ENCODE peak calls at places on chromosome 11, in five cellular contexts. N is H1, H is GM12878, W is HepG2, S is A549. T is an unnamed sample.
A peak's percentile ranks its signal among the peaks of the same experiment; 100 is the strongest.

GRCh38 chr11:69215216-69215615 is 59.5 kb downstream of the SMIM38 start:
- DNase-seq in N (no peak), H (no peak), W (no peak), S (no peak), T (no peak)

GRCh38 chr11:10868375-10868774 is 10.5 kb upstream of the ZBED5 start:
- DNase-seq in N (no peak), H (no peak), W (no peak), S (no peak), T (no peak)

GRCh38 chr11:96014234-96014633 is 90.3 kb upstream of the MTMR2 start:
- DNase-seq in N (no peak), H (peak; percentile 36), W (peak; percentile 97), S (peak; percentile 14), T (no peak)

GRCh38 chr11:78564037-78564888 is 10.4 kb downstream of the NARS2 start:
- DNase-seq in N (no peak), H (peak; percentile 40), W (peak; percentile 60), S (peak; percentile 67), T (peak; percentile 33)

GRCh38 chr11:83540112-83540675 is 254.0 kb upstream of the CCDC90B start:
- DNase-seq in N (no peak), H (no peak), W (no peak), S (no peak), T (no peak)

GRCh38 chr11:120332822-120333716 is 3.1 kb upstream of the ARHGEF12 start:
- DNase-seq in N (no peak), H (no peak), W (no peak), S (no peak), T (no peak)

GRCh38 chr11:119062779-119063178 is 4.8 kb upstream of the VPS11 start:
- DNase-seq in N (no peak), H (no peak), W (no peak), S (peak; percentile 22), T (no peak)

GRCh38 chr11:117900144-117900651 is 23.7 kb upstream of the FXYD6 start:
- DNase-seq in N (no peak), H (peak; percentile 60), W (no peak), S (no peak), T (no peak)

GRCh38 chr11:3382613-3383275 is 3.8 kb upstream of the ZNF195 start:
- DNase-seq in N (no peak), H (no peak), W (no peak), S (no peak), T (no peak)

GRCh38 chr11:9310485-9310884 is 3.9 kb downstream of the TMEM41B start:
- DNase-seq in N (no peak), H (no peak), W (no peak), S (no peak), T (no peak)

GRCh38 chr11:134504146-134504905 is 92.3 kb upstream of the B3GAT1 start:
- DNase-seq in N (no peak), H (no peak), W (no peak), S (no peak), T (no peak)

GRCh38 chr11:119888119-119888518 is 159.1 kb upstream of the NECTIN1 start:
- DNase-seq in N (no peak), H (no peak), W (no peak), S (no peak), T (no peak)

GRCh38 chr11:134997652-134998320 is 585.7 kb upstream of the B3GAT1 start:
- DNase-seq in N (no peak), H (no peak), W (no peak), S (no peak), T (no peak)

GRCh38 chr11:118921929-118922744 is 3.6 kb downstream of the BCL9L start:
- DNase-seq in N (peak; percentile 73), H (no peak), W (peak; percentile 80), S (peak; percentile 91), T (peak; percentile 35)

GRCh38 chr11:46930089-46930488 is 6.5 kb upstream of the CSTPP1 start:
- DNase-seq in N (no peak), H (no peak), W (peak; percentile 34), S (peak; percentile 91), T (peak; percentile 33)
- TF ChIP-seq HDAC2 in N (no peak), H (no peak), W (no peak), S (no peak), T (no peak)

GRCh38 chr11:105878510-105878909 is 143.5 kb downstream of the MSANTD4 start:
- DNase-seq in N (no peak), H (no peak), W (peak; percentile 39), S (no peak), T (no peak)

GRCh38 chr11:105881027-105881426 is 141.0 kb downstream of the MSANTD4 start:
- DNase-seq in N (no peak), H (no peak), W (no peak), S (no peak), T (no peak)

DNA sequence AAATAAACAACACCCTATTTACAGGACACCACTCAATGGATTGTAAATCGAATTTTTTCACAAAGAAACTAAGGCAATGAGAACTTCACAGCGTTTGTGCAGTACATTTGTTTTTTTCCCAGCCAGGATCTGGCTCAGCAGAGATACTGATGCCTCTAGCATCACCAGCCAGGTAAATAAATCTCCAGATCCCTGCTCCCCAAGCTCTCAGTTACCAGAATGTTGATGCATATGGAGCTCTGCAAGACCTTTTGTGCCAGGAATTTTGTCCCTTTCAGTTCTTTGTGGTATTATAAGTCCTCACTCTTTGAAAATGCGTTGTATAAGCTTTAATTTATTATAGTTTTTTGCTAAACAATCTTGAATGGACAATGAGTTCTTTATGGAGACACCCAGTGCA is 137.6 kb downstream of the MSANTD4 start:
- DNase-seq in N (no peak), H (no peak), W (no peak), S (no peak), T (no peak)
- TF ChIP-seq HDAC2 in N (no peak), H (no peak), W (no peak), S (no peak), T (no peak)

GRCh38 chr11:4581443-4581842 is at the start of gene OR52I2:
- DNase-seq in N (no peak), H (no peak), W (no peak), S (no peak), T (no peak)
- TF ChIP-seq HDAC2 in N (no peak), H (no peak), W (no peak), S (no peak), T (no peak)

GRCh38 chr11:81089242-81089641 is 1644.4 kb downstream of the FAM181B start:
- DNase-seq in N (no peak), H (no peak), W (no peak), S (no peak), T (no peak)
- TF ChIP-seq HDAC2 in N (no peak), H (no peak), W (no peak), S (no peak), T (no peak)

DNA sequence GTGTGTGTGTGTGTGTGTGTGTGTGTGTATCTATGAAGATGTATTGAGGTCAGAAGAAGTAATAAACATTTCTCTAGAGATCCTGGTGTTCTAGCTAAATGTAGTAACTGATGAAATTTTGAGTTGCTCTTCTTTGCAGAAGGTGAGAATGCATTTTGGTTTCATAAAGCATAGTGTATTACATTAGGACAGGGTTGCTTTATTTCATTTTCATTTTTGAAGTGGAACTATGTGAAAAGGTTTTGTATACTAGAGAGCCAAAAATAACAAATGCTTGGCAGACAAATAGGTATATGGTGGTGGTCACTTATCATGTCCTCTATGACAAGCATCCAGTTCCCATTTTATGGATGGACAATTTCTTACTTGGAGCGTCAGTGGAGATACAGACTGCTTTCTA is 99.0 kb downstream of the CASP12 start:
- DNase-seq in N (no peak), H (peak; percentile 27), W (no peak), S (no peak), T (no peak)
- TF ChIP-seq HDAC2 in N (no peak), H (no peak), W (no peak), S (no peak), T (no peak)

DNA sequence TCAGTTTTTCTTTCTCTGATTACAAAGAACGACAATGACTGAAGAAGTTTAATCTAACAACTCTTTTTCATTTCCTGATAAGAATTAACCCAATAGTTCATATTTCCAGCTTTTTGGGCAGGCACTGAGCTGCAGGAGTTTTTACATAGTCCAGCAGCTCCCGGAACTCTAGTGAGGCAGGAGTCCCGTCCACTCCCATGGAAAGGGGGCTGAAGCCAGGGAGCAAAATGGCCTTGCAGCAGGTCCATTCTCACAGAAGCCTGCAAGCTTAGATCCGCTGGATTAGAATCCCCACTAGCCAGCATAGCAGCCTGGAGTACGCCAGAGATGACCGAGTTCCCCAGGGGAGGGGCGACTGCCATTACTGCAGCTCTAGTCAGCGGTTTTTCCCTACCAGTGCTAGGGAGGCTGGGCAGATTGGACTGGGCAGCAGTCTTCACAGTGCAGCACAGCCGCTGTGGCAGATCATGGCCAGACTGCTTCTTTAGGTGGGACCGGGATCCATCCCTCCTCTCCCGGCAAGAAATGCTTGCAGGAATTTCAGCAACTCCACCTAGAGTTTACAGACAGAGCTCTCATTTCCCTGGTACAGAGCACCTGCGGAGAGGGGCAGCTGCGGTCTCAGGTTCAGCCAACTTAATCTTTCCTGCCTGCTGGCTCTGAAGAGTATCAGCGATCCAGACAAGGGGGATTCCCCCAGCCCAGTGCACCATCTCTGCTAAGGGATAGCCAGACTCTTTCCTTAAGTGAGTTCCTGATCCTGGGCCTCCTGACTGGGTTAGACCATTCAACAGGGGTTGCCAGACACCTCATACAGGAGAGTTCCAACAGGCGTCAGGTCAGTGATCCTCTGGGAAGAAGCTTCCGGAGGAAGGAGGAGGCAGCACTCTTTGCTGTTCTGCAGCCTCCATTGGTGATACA is 742 bp upstream of the CASP4 start:
- DNase-seq in N (peak; percentile 52), H (no peak), W (peak; percentile 50), S (no peak), T (no peak)
- TF ChIP-seq HDAC2 in N (no peak), H (no peak), W (no peak), S (no peak), T (no peak)

GRCh38 chr11:61406991-61407728 is 14.8 kb downstream of the TMEM216 start:
- DNase-seq in N (no peak), H (no peak), W (no peak), S (no peak), T (no peak)

GRCh38 chr11:61411589-61411988 is 18.2 kb downstream of the CPSF7 start:
- DNase-seq in N (no peak), H (no peak), W (no peak), S (no peak), T (no peak)

GRCh38 chr11:61401558-61401957 is 9.2 kb downstream of the TMEM216 start:
- DNase-seq in N (no peak), H (no peak), W (no peak), S (no peak), T (no peak)

GRCh38 chr11:61404641-61405040 is 12.3 kb downstream of the TMEM216 start:
- DNase-seq in N (no peak), H (no peak), W (no peak), S (no peak), T (no peak)

GRCh38 chr11:61406067-61406466 is 13.7 kb downstream of the TMEM216 start:
- DNase-seq in N (no peak), H (no peak), W (no peak), S (no peak), T (no peak)
- TF ChIP-seq HDAC2 in N (no peak), H (no peak), W (no peak), S (no peak), T (no peak)

GRCh38 chr11:27540051-27540450 is 33.5 kb upstream of the LIN7C start:
- DNase-seq in N (no peak), H (no peak), W (no peak), S (no peak), T (no peak)
- TF ChIP-seq HDAC2 in N (no peak), H (no peak), W (no peak), S (no peak), T (no peak)

T was measured in K562.